ENCODE peak calls at places on chromosomes 12 and 14, in six cellular contexts. One of them, this sample, is unnamed.

GRCh38 chr14:54773171-54774006 is 129.2 kb downstream of the GCH1 start:
- DNase-seq in AG09309: peak; percentile 99
- DNase-seq in fibroblast of mammary gland: peak; percentile 100
- DNase-seq in brain microvascular endothelial cell: peak; percentile 99
- DNase-seq in psoas muscle: peak; percentile 91
- DNase-seq in lower lobe of right lung: peak; percentile 82
- DNase-seq in this sample: peak; percentile 96

GRCh38 chr12:124392991-124393790 is 98.3 kb downstream of the RFLNA start:
- DNase-seq in brain microvascular endothelial cell: peak; percentile 35
- DNase-seq in AG09309: no peak
- DNase-seq in psoas muscle: peak; percentile 96
- DNase-seq in lower lobe of right lung: peak; percentile 79
- DNase-seq in fibroblast of mammary gland: peak; percentile 85
- DNase-seq in this sample: peak; percentile 89

GRCh38 chr12:68521321-68521839 is 89.3 kb upstream of the RAP1B start:
- DNase-seq in lower lobe of right lung: no peak
- DNase-seq in brain microvascular endothelial cell: peak; percentile 78
- DNase-seq in psoas muscle: no peak
- DNase-seq in fibroblast of mammary gland: peak; percentile 80
- DNase-seq in AG09309: peak; percentile 66
- DNase-seq in this sample: peak; percentile 58

GRCh38 chr12:107379852-107380567 is 286.7 kb upstream of the CRY1 start:
- DNase-seq in brain microvascular endothelial cell: peak; percentile 33
- DNase-seq in lower lobe of right lung: no peak
- DNase-seq in psoas muscle: no peak
- DNase-seq in fibroblast of mammary gland: peak; percentile 53
- DNase-seq in AG09309: no peak
- DNase-seq in this sample: no peak

GRCh38 chr12:118189761-118190181 is 53.8 kb downstream of the PEBP1 start:
- DNase-seq in psoas muscle: no peak
- DNase-seq in lower lobe of right lung: no peak
- DNase-seq in fibroblast of mammary gland: peak; percentile 59
- DNase-seq in AG09309: no peak
- DNase-seq in brain microvascular endothelial cell: peak; percentile 36
- DNase-seq in this sample: no peak

GRCh38 chr12:56931474-56931978 is 2.7 kb downstream of the SDR9C7 start:
- DNase-seq in psoas muscle: no peak
- DNase-seq in AG09309: peak; percentile 33
- DNase-seq in lower lobe of right lung: no peak
- DNase-seq in brain microvascular endothelial cell: peak; percentile 8
- DNase-seq in fibroblast of mammary gland: peak; percentile 53
- DNase-seq in this sample: peak; percentile 8

GRCh38 chr12:56014205-56014604 is 6.6 kb upstream of the IKZF4 start:
- DNase-seq in AG09309: no peak
- DNase-seq in psoas muscle: no peak
- DNase-seq in lower lobe of right lung: no peak
- DNase-seq in fibroblast of mammary gland: no peak
- DNase-seq in brain microvascular endothelial cell: no peak
- DNase-seq in this sample: no peak

GRCh38 chr14:24673534-24674203 is 39.7 kb upstream of the GZMB start:
- DNase-seq in brain microvascular endothelial cell: no peak
- DNase-seq in AG09309: no peak
- DNase-seq in fibroblast of mammary gland: no peak
- DNase-seq in psoas muscle: no peak
- DNase-seq in lower lobe of right lung: no peak
- DNase-seq in this sample: no peak

GRCh38 chr14:56318393-56319115 is 200.3 kb downstream of the PELI2 start:
- DNase-seq in brain microvascular endothelial cell: no peak
- DNase-seq in fibroblast of mammary gland: no peak
- DNase-seq in lower lobe of right lung: no peak
- DNase-seq in psoas muscle: no peak
- DNase-seq in AG09309: no peak
- DNase-seq in this sample: no peak

GRCh38 chr14:96599076-96599475 is 96.9 kb downstream of the PAPOLA start:
- DNase-seq in lower lobe of right lung: no peak
- DNase-seq in AG09309: no peak
- DNase-seq in fibroblast of mammary gland: no peak
- DNase-seq in psoas muscle: no peak
- DNase-seq in brain microvascular endothelial cell: no peak
- DNase-seq in this sample: no peak

GRCh38 chr14:50040401-50040775 is 76.0 kb downstream of the VCPKMT start:
- DNase-seq in brain microvascular endothelial cell: peak; percentile 48
- DNase-seq in psoas muscle: no peak
- DNase-seq in fibroblast of mammary gland: peak; percentile 85
- DNase-seq in AG09309: no peak
- DNase-seq in lower lobe of right lung: no peak
- DNase-seq in this sample: peak; percentile 90

GRCh38 chr12:94184995-94185711 is 36.8 kb downstream of the PLXNC1 start:
- DNase-seq in AG09309: no peak
- DNase-seq in psoas muscle: no peak
- DNase-seq in fibroblast of mammary gland: no peak
- DNase-seq in brain microvascular endothelial cell: no peak
- DNase-seq in lower lobe of right lung: no peak
- DNase-seq in this sample: no peak

GRCh38 chr12:78096909-78097597 is 266.4 kb downstream of the NAV3 start:
- DNase-seq in brain microvascular endothelial cell: peak; percentile 33
- DNase-seq in AG09309: no peak
- DNase-seq in fibroblast of mammary gland: peak; percentile 72
- DNase-seq in lower lobe of right lung: no peak
- DNase-seq in psoas muscle: no peak
- DNase-seq in this sample: no peak

GRCh38 chr12:98736352-98737326 is 91.5 kb downstream of the APAF1 start:
- DNase-seq in psoas muscle: no peak
- DNase-seq in brain microvascular endothelial cell: no peak
- DNase-seq in AG09309: no peak
- DNase-seq in fibroblast of mammary gland: no peak
- DNase-seq in lower lobe of right lung: no peak
- DNase-seq in this sample: no peak

GRCh38 chr14:31950760-31951637 is 126.1 kb upstream of the ARHGAP5 start:
- DNase-seq in lower lobe of right lung: no peak
- DNase-seq in fibroblast of mammary gland: peak; percentile 62
- DNase-seq in psoas muscle: peak; percentile 65
- DNase-seq in AG09309: no peak
- DNase-seq in brain microvascular endothelial cell: no peak
- DNase-seq in this sample: no peak

GRCh38 chr14:36717363-36717762 is 55.7 kb downstream of the PAX9 start:
- DNase-seq in brain microvascular endothelial cell: no peak
- DNase-seq in AG09309: no peak
- DNase-seq in fibroblast of mammary gland: no peak
- DNase-seq in lower lobe of right lung: no peak
- DNase-seq in psoas muscle: no peak
- DNase-seq in this sample: no peak

GRCh38 chr14:36716614-36717184 is 55.0 kb downstream of the PAX9 start:
- DNase-seq in AG09309: no peak
- DNase-seq in brain microvascular endothelial cell: no peak
- DNase-seq in fibroblast of mammary gland: no peak
- DNase-seq in psoas muscle: no peak
- DNase-seq in lower lobe of right lung: no peak
- DNase-seq in this sample: no peak

GRCh38 chr14:36720657-36721056 is 59.0 kb downstream of the PAX9 start:
- DNase-seq in AG09309: no peak
- DNase-seq in brain microvascular endothelial cell: no peak
- DNase-seq in psoas muscle: no peak
- DNase-seq in lower lobe of right lung: no peak
- DNase-seq in fibroblast of mammary gland: no peak
- DNase-seq in this sample: no peak

GRCh38 chr14:36719823-36720222 is 58.2 kb downstream of the PAX9 start:
- DNase-seq in AG09309: no peak
- DNase-seq in brain microvascular endothelial cell: no peak
- DNase-seq in fibroblast of mammary gland: no peak
- DNase-seq in lower lobe of right lung: no peak
- DNase-seq in psoas muscle: no peak
- DNase-seq in this sample: no peak

GRCh38 chr14:36718216-36718615 is 56.6 kb downstream of the PAX9 start:
- DNase-seq in brain microvascular endothelial cell: no peak
- DNase-seq in AG09309: no peak
- DNase-seq in lower lobe of right lung: no peak
- DNase-seq in fibroblast of mammary gland: no peak
- DNase-seq in psoas muscle: no peak
- DNase-seq in this sample: no peak
- TF ChIP-seq CTCF in brain microvascular endothelial cell: no peak
- TF ChIP-seq CTCF in AG09309: no peak
- TF ChIP-seq CTCF in lower lobe of right lung: no peak
- TF ChIP-seq CTCF in fibroblast of mammary gland: no peak
- TF ChIP-seq CTCF in psoas muscle: no peak
- TF ChIP-seq CTCF in this sample: no peak

GRCh38 chr14:47785041-47785440 is 109.6 kb upstream of the MDGA2 start:
- DNase-seq in AG09309: no peak
- DNase-seq in fibroblast of mammary gland: no peak
- DNase-seq in psoas muscle: no peak
- DNase-seq in brain microvascular endothelial cell: no peak
- DNase-seq in lower lobe of right lung: no peak
- DNase-seq in this sample: no peak
- H3K4me3 ChIP-seq in AG09309: no peak overlapping the region
- H3K4me3 ChIP-seq in fibroblast of mammary gland: no peak overlapping the region
- H3K4me3 ChIP-seq in psoas muscle: no peak overlapping the region
- H3K4me3 ChIP-seq in brain microvascular endothelial cell: no peak overlapping the region
- H3K4me3 ChIP-seq in lower lobe of right lung: no peak overlapping the region
- H3K4me3 ChIP-seq in this sample: no peak overlapping the region

GRCh38 chr12:100151769-100152168 is 9.1 kb upstream of the BLTP3B start:
- DNase-seq in fibroblast of mammary gland: no peak
- DNase-seq in brain microvascular endothelial cell: no peak
- DNase-seq in AG09309: no peak
- DNase-seq in lower lobe of right lung: no peak
- DNase-seq in psoas muscle: no peak
- DNase-seq in this sample: no peak

GRCh38 chr12:100156731-100157426 is 14.2 kb upstream of the BLTP3B start:
- DNase-seq in AG09309: no peak
- DNase-seq in lower lobe of right lung: no peak
- DNase-seq in fibroblast of mammary gland: no peak
- DNase-seq in brain microvascular endothelial cell: no peak
- DNase-seq in psoas muscle: no peak
- DNase-seq in this sample: no peak

GRCh38 chr12:100157427-100157821 is 14.8 kb upstream of the BLTP3B start:
- DNase-seq in AG09309: no peak
- DNase-seq in psoas muscle: no peak
- DNase-seq in brain microvascular endothelial cell: no peak
- DNase-seq in lower lobe of right lung: no peak
- DNase-seq in fibroblast of mammary gland: no peak
- DNase-seq in this sample: no peak

GRCh38 chr12:100153131-100153530 is 10.5 kb upstream of the BLTP3B start:
- DNase-seq in psoas muscle: no peak
- DNase-seq in lower lobe of right lung: no peak
- DNase-seq in brain microvascular endothelial cell: no peak
- DNase-seq in fibroblast of mammary gland: no peak
- DNase-seq in AG09309: no peak
- DNase-seq in this sample: no peak

DNA sequence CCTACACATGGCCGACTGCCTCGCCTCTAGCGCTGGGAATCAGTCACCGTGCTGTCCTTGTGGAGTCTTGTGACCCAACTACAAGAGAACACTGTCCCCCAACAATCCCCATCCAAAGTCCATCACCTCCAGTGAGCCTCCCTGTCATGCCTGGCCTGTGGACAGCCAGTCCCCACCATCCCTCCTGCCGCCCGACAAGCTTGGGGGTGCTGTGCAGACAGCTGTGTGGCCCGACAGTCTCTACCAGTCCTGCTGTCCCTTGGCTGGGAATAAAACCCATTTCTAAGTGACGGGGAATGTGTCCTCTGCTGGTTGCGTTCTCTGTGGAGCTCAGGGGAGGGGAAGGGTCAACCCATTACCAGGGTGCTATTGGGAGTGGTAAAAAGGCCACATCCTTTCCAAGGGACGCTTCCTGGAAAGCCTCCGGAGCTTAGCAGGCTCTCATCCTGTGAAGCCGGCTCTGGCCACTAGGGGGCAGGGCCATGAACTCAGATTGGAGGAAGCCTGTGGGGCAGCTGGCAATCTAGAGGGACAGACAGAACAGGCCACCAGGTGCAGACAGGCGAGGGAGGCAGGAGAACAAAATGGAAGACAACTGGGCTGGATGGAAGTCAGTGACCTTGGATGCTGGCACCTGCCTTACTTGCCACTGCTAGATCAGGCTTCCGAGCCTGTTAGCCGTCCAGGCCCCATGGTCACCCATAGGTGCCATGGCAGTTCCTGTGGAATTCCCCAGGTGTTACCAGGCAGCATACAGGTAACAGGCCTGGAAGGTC is 12.0 kb upstream of the BLTP3B start:
- DNase-seq in lower lobe of right lung: peak; percentile 84
- DNase-seq in psoas muscle: peak; percentile 81
- DNase-seq in brain microvascular endothelial cell: peak; percentile 65
- DNase-seq in AG09309: no peak
- DNase-seq in fibroblast of mammary gland: peak; percentile 62
- DNase-seq in this sample: no peak
- TF ChIP-seq CTCF in lower lobe of right lung: peak; percentile 85
- TF ChIP-seq CTCF in psoas muscle: peak; percentile 67
- TF ChIP-seq CTCF in brain microvascular endothelial cell: peak; percentile 98
- TF ChIP-seq CTCF in AG09309: peak; percentile 92
- TF ChIP-seq CTCF in fibroblast of mammary gland: peak; percentile 90
- TF ChIP-seq CTCF in this sample: peak; percentile 92

GRCh38 chr12:52787324-52787996 is 8.5 kb downstream of the KRT3 start:
- DNase-seq in fibroblast of mammary gland: no peak
- DNase-seq in brain microvascular endothelial cell: no peak
- DNase-seq in AG09309: no peak
- DNase-seq in lower lobe of right lung: no peak
- DNase-seq in psoas muscle: no peak
- DNase-seq in this sample: no peak
- H3K4me3 ChIP-seq in fibroblast of mammary gland: no peak overlapping the region
- H3K4me3 ChIP-seq in brain microvascular endothelial cell: no peak overlapping the region
- H3K4me3 ChIP-seq in AG09309: no peak overlapping the region
- H3K4me3 ChIP-seq in lower lobe of right lung: no peak overlapping the region
- H3K4me3 ChIP-seq in psoas muscle: no peak overlapping the region
- H3K4me3 ChIP-seq in this sample: no peak overlapping the region

DNA sequence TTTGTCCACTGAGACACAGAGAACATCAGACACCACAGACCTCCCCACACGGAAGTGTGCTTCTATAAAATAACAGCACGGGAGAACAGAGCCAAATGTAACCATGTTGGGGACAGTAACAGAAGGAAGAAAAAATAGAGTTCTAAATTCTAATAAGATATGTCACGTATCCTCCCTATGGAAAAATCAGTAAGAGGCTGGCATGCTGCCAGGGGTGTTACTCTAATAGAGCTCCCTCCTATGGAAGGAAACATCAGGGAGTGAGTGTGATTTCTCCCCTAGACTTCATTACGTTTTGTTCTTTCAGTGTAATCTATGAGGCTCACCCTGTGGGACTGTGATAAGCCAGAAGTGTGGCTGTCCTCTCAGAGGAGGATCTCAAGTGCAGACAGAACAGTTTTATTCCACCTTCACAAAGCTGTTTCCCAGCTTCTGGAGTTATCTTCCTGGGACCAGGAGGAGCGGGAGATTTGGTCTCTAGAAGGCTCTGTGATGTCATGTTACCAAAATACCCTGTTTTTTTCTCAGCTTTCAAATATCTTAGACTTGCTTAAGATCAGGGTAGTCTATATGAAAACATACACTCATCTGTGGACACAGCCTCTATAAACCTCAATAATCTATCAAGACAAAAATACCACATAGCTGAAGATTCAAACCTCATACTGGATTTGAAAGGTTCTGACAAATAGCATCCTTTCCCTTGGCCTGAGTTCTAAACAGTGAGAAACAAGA is 69.3 kb downstream of the ZFC3H1 start:
- DNase-seq in psoas muscle: no peak
- DNase-seq in fibroblast of mammary gland: peak; percentile 45
- DNase-seq in brain microvascular endothelial cell: peak; percentile 29
- DNase-seq in lower lobe of right lung: no peak
- DNase-seq in AG09309: no peak
- DNase-seq in this sample: no peak
- TF ChIP-seq CTCF in psoas muscle: no peak
- TF ChIP-seq CTCF in fibroblast of mammary gland: no peak
- TF ChIP-seq CTCF in brain microvascular endothelial cell: no peak
- TF ChIP-seq CTCF in lower lobe of right lung: no peak
- TF ChIP-seq CTCF in AG09309: no peak
- TF ChIP-seq CTCF in this sample: no peak

This sample was measured in retinal pigment epithelial cell.